ENCODE peak calls at places on chromosome 1, in ten cellular contexts. T is T-helper 2 cell; M is endothelial cell; G is stimulated activated CD4-positive, alpha-beta T cell treated with anti-CD3 and anti-CD28 coated beads, Interleukin-2, amount 100 ng/mL, for 48 hours; A is RPMI8226; F is left ventricle myocardium superior; L is stimulated activated effector memory CD8-positive, alpha-beta T cell treated with anti-CD3 and anti-CD28 coated beads, Interleukin-12 subunit alpha, Interleukin-12 subunit beta, amount 100 ng/mL, for 72 hours; R is body of pancreas; Q is GM12892; N is suprapubic skin. I is an unnamed sample.
A peak's percentile ranks its signal among the peaks of the same experiment; 100 is the strongest.

GRCh38 chr1:229410692-229411433 is 23.0 kb downstream of the ACTA1 start:
- DNase-seq in F (peak; percentile 84), T (no peak), L (no peak), M (no peak), N (no peak), R (peak; percentile 87), A (peak; percentile 72), Q (no peak), G (no peak), I (no peak)

GRCh38 chr1:11920239-11920903 is 5.9 kb downstream of the KIAA2013 start:
- DNase-seq in L (no peak), R (peak; percentile 66), M (no peak), A (no peak), T (no peak), N (no peak), G (no peak), Q (no peak), F (no peak), I (no peak)

GRCh38 chr1:156121441-156121840 is 6.9 kb downstream of the LMNA start:
- DNase-seq in N (no peak), F (no peak), R (no peak), M (no peak), Q (no peak), A (no peak), T (no peak), L (no peak), G (no peak), I (no peak)

GRCh38 chr1:39940980-39941871 is 13.7 kb upstream of the MFSD2A start:
- DNase-seq in N (no peak), Q (no peak), M (no peak), L (no peak), F (no peak), G (no peak), T (no peak), A (no peak), R (no peak), I (no peak)

GRCh38 chr1:173122344-173122880 is 71.7 kb upstream of the TNFSF18 start:
- DNase-seq in A (no peak), T (no peak), L (no peak), F (no peak), R (no peak), M (no peak), N (no peak), Q (no peak), G (no peak), I (no peak)

GRCh38 chr1:201028473-201028889 is 5.0 kb upstream of the KIF21B start:
- DNase-seq in G (no peak), A (no peak), Q (no peak), L (no peak), T (no peak), F (no peak), N (no peak), M (no peak), R (peak; percentile 45), I (no peak)

GRCh38 chr1:155113450-155113985 is 14.2 kb upstream of the EFNA1 start:
- DNase-seq in M (no peak), N (no peak), A (no peak), G (no peak), F (no peak), L (no peak), R (no peak), Q (no peak), T (no peak), I (no peak)

GRCh38 chr1:66981679-66982078 is 56.9 kb downstream of the MIER1 start:
- DNase-seq in M (no peak), F (no peak), N (no peak), Q (no peak), L (no peak), G (peak; percentile 19), R (no peak), A (no peak), T (no peak), I (no peak)

GRCh38 chr1:109775408-109775807 is 11.7 kb upstream of the EPS8L3 start:
- DNase-seq in T (no peak), M (no peak), F (no peak), Q (no peak), A (no peak), L (no peak), R (no peak), N (peak; percentile 31), G (no peak), I (no peak)

GRCh38 chr1:219668446-219668845 is 55.5 kb upstream of the ZC3H11B start:
- DNase-seq in Q (no peak), G (no peak), L (no peak), N (no peak), F (no peak), A (no peak), R (no peak), T (no peak), M (no peak), I (no peak)

GRCh38 chr1:222521299-222522104 is 26.4 kb downstream of the HHIPL2 start:
- DNase-seq in L (no peak), R (no peak), F (no peak), M (no peak), A (peak; percentile 0), N (no peak), Q (no peak), G (no peak), T (no peak), I (no peak)

GRCh38 chr1:27057389-27057788 is 44.7 kb upstream of the TENT5B start:
- DNase-seq in A (no peak), R (no peak), G (no peak), M (no peak), T (no peak), F (no peak), L (no peak), Q (no peak), N (no peak), I (no peak)

I was measured in AG04450.